ENCODE peak calls at places on chromosomes 13 and 19, in five cellular contexts. W is CD4-positive, alpha-beta memory T cell; R is endothelial cell of umbilical vein; I is cardiac muscle cell; E is uterus. A is an unnamed sample.

GRCh38 chr13:47117268-47117667 is 220.4 kb upstream of the HTR2A start:
- DNase-seq in W (no peak), R (no peak), I (peak; percentile 49), E (no peak), A (no peak)

GRCh38 chr19:17424743-17425365 is 5.0 kb downstream of the MVB12A start:
- DNase-seq in W (no peak), R (peak; percentile 48), I (peak; percentile 71), E (no peak), A (peak; percentile 84)

GRCh38 chr13:45331123-45331619 is 9.8 kb downstream of the TPT1 start:
- DNase-seq in W (no peak), R (no peak), I (no peak), E (no peak), A (no peak)

GRCh38 chr13:29359181-29359580 is 236.3 kb downstream of the SLC7A1 start:
- DNase-seq in W (no peak), R (no peak), I (no peak), E (no peak), A (no peak)

GRCh38 chr13:85608255-85608829 is 190.9 kb downstream of the SLITRK6 start:
- DNase-seq in W (no peak), R (no peak), I (no peak), E (no peak), A (no peak)

GRCh38 chr19:5424192-5424973 is 30.8 kb upstream of the ZNRF4 start:
- DNase-seq in W (no peak), R (no peak), I (no peak), E (no peak), A (no peak)

GRCh38 chr19:29022599-29022998 is 190.4 kb downstream of the UQCRFS1 start:
- DNase-seq in W (no peak), R (no peak), I (no peak), E (no peak), A (no peak)

GRCh38 chr19:13112555-13112954 is 4.0 kb downstream of the TRMT1 start:
- DNase-seq in W (no peak), R (no peak), I (no peak), E (no peak), A (no peak)

GRCh38 chr13:74409551-74409950 is 275.3 kb upstream of the KLF12 start:
- DNase-seq in W (no peak), R (no peak), I (no peak), E (no peak), A (no peak)

GRCh38 chr13:111972261-111972780 is 94.6 kb upstream of the SOX1 start:
- DNase-seq in W (no peak), R (no peak), I (no peak), E (no peak), A (no peak)

GRCh38 chr19:11849264-11849615 is 714 bp downstream of the ZNF439 start:
- DNase-seq in W (no peak), R (no peak), I (no peak), E (no peak), A (no peak)

GRCh38 chr13:29567411-29567810 is 28.1 kb downstream of the SLC7A1 start:
- DNase-seq in W (no peak), R (no peak), I (no peak), E (no peak), A (no peak)

GRCh38 chr19:19081642-19082151 is 17.9 kb downstream of the SLC25A42 start:
- DNase-seq in W (no peak), R (no peak), I (peak; percentile 56), E (peak; percentile 46), A (no peak)

GRCh38 chr13:46662690-46663089 is 109.7 kb downstream of the LRCH1 start:
- DNase-seq in W (no peak), R (no peak), I (no peak), E (no peak), A (no peak)

GRCh38 chr13:51745236-51745635 is 58.7 kb downstream of the DHRS12 start:
- DNase-seq in W (no peak), R (no peak), I (no peak), E (no peak), A (no peak)

GRCh38 chr13:112782433-112783010 is 92.7 kb downstream of the ATP11A start:
- DNase-seq in W (no peak), R (no peak), I (no peak), E (no peak), A (no peak)

GRCh38 chr19:46192990-46193650 is 36.4 kb upstream of the IGFL1 start:
- DNase-seq in W (no peak), R (no peak), I (peak; percentile 58), E (no peak), A (no peak)

GRCh38 chr13:97308735-97309429 is 86.7 kb downstream of the MBNL2 start:
- DNase-seq in W (no peak), R (no peak), I (no peak), E (no peak), A (peak; percentile 24)

GRCh38 chr19:46256855-46257254 is 27.3 kb downstream of the IGFL1 start:
- DNase-seq in W (no peak), R (no peak), I (peak; percentile 33), E (no peak), A (no peak)

GRCh38 chr13:108226184-108226583 is 8.0 kb downstream of the ABHD13 start:
- DNase-seq in W (no peak), R (no peak), I (no peak), E (no peak), A (no peak)

GRCh38 chr13:69418319-69418718 is 689.3 kb upstream of the ATXN8OS start:
- DNase-seq in W (no peak), R (no peak), I (no peak), E (no peak), A (no peak)

GRCh38 chr19:6239401-6239844 is 40.4 kb downstream of the MLLT1 start:
- DNase-seq in W (no peak), R (peak; percentile 77), I (peak; percentile 62), E (no peak), A (no peak)

GRCh38 chr13:23469901-23470525 is 36.5 kb upstream of the SACS start:
- DNase-seq in W (no peak), R (no peak), I (no peak), E (no peak), A (peak; percentile 43)

GRCh38 chr19:10102787-10103236 is 334 bp upstream of the ANGPTL6 start:
- DNase-seq in W (no peak), R (no peak), I (no peak), E (no peak), A (no peak)

GRCh38 chr13:51576754-51577153 is 7.5 kb upstream of the WDFY2 start:
- DNase-seq in W (no peak), R (no peak), I (no peak), E (no peak), A (no peak)

GRCh38 chr13:29861694-29862110 is 11.3 kb upstream of the UBL3 start:
- DNase-seq in W (no peak), R (no peak), I (no peak), E (no peak), A (no peak)

GRCh38 chr19:33446156-33446917 is 72.8 kb downstream of the CEBPG start:
- DNase-seq in W (no peak), R (no peak), I (no peak), E (no peak), A (no peak)

GRCh38 chr13:31424130-31424729 is 224.5 kb downstream of the B3GLCT start:
- DNase-seq in W (peak; percentile 32), R (peak; percentile 82), I (peak; percentile 89), E (peak; percentile 80), A (peak; percentile 91)

GRCh38 chr19:49837425-49837824 is 13.5 kb upstream of the PTOV1 start:
- DNase-seq in W (no peak), R (no peak), I (no peak), E (no peak), A (no peak)
- H3K27ac ChIP-seq in W (no peak overlapping the region), R (no peak overlapping the region), I (no peak overlapping the region), E (no peak overlapping the region), A (no peak overlapping the region)

DNA sequence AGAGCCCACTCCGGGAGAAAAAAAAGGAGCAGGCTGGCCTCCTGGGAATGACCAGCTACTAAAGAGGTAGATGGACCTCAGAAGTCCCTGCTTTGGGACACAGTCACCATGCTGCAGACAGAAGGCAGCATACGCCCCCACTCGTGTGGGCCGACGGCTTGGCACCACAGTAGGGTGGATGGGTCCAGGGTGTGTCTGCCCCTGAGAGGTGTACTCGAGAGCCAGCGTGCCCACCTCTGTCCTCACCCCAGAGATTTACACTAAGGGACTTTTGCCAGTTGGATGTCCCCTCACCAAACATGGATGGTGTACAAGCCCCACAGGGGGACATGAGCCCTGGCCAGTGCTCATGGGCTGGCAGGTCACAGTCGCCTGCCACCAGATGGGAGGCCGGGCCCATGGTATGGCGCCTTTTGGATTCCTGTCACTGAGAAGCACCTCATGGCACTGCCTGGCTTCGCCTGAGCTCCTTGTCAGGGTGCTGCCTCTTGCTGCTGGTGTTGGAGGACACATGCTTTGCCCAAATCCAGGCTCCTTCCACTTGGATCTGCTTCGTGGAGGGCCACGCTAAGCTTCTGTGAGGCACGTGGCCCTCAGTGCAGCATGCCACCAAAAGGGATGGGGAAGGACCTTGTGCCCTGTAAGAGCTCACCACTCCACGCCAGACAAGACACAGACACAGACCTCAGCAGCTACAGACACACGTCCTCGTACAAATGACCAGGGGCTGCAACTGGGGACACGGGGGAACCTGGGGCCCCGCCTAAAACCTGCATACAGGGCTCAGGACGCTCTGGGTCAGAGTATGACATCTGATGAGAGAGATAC is 13.3 kb upstream of the EPHX3 start:
- DNase-seq in W (no peak), R (no peak), I (no peak), E (no peak), A (no peak)
- H3K27ac ChIP-seq in W (no peak overlapping the region), R (no peak overlapping the region), I (peak overlapping the region; percentile 23), E (peak overlapping the region; percentile 83), A (no peak overlapping the region)

DNA sequence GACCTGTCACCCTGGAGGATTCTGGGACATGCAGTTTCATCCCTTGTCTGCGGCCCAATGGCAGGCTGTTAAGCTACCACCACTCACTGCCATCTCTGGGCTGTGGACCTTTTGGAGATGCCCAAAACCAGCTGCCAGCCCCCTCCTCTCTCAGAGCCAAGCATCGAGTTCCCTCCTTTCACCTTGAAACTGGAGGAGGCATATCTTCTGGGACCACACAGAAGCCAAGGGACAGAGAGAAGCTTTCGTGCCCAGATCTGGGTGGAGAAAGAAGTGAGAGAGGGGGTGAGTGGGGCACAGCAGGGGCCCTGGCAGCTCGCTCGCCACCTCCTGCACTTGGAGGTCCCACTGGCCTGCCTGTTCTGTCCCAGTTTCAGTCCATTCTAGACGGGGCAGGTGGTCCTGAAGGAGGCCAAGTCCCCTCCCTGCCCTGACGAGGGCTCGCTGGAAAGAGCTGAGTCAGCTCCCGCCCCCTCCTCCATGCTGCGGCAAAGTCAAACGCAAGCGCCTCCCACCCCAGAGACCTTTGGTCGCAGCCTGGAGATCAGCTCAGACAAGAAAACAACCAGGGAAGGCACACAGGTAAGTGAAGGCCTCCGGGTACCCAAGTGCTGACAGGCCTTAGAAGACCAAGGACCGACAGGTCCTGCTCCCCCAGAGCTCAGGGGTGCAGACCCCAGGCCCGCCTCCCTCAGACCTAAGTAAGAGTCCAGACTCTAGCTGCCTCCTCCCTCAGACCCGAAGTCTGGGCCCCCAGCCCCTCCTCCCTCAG is 3.8 kb downstream of the BCAT2 start:
- DNase-seq in W (no peak), R (no peak), I (peak; percentile 60), E (no peak), A (no peak)
- H3K27ac ChIP-seq in W (no peak overlapping the region), R (no peak overlapping the region), I (peak overlapping the region; percentile 12), E (peak overlapping the region; percentile 1), A (no peak overlapping the region)

DNA sequence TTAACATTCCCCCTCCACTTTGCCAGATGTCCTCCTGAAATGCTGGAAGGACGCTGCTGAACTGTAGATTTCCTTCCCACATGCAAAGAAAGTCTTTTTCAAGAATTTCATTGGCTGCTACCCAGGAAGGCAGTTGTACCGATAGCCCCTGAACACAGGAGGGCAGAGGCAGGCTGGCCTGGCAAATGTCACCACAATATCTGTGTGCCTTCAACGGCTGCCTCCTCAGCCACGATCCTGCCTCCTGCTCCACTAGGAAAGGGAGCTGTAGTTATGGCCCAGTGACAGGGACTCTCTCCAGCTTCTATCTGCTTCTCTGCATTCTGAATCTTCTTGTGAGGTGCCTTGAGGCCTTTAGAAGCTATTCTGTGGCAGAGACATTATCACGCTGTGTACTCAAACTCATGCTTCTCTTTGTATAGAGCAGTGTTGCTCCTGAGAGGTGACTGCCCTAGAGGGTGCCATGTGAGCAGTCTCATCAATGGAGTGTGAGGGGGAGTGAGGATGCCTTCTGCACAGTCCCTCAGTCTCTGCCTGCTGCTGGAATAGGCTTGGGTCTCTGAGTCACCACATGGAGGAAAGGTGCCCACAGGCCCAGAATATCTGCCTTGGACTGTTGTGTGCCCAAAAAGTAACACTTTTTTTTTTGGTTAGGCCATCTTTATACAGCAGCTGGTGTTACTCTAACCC is 279.8 kb downstream of the DNAJC15 start:
- DNase-seq in W (no peak), R (peak; percentile 73), I (peak; percentile 83), E (no peak), A (peak; percentile 89)
- H3K27ac ChIP-seq in W (no peak overlapping the region), R (no peak overlapping the region), I (peak overlapping the region; percentile 53), E (no peak overlapping the region), A (peak overlapping the region; percentile 79)